ENCODE peak calls at places on chromosome 2, in five cellular contexts. One of them, this sample, is unnamed.

GRCh38 chr2:236081171-236081570 is 87.0 kb downstream of the GBX2 start:
- DNase-seq in thoracic aorta: no peak
- DNase-seq in body of pancreas: no peak
- DNase-seq in activated CD8-positive, alpha-beta T cell treated with anti-CD3 and anti-CD28 coated beads for 36 hours: no peak
- DNase-seq in progenitor cell of endocrine pancreas: no peak
- DNase-seq in this sample: no peak

GRCh38 chr2:234981197-234982095 is 29.6 kb downstream of the SH3BP4 start:
- DNase-seq in thoracic aorta: peak
- DNase-seq in body of pancreas: peak
- DNase-seq in activated CD8-positive, alpha-beta T cell treated with anti-CD3 and anti-CD28 coated beads for 36 hours: no peak
- DNase-seq in progenitor cell of endocrine pancreas: peak
- DNase-seq in this sample: peak

GRCh38 chr2:237355726-237356125 is 58.2 kb downstream of the COL6A3 start:
- DNase-seq in thoracic aorta: no peak
- DNase-seq in body of pancreas: no peak
- DNase-seq in activated CD8-positive, alpha-beta T cell treated with anti-CD3 and anti-CD28 coated beads for 36 hours: no peak
- DNase-seq in progenitor cell of endocrine pancreas: no peak
- DNase-seq in this sample: no peak

GRCh38 chr2:13581471-13581870 is 864.7 kb downstream of the TRIB2 start:
- DNase-seq in thoracic aorta: no peak
- DNase-seq in body of pancreas: no peak
- DNase-seq in activated CD8-positive, alpha-beta T cell treated with anti-CD3 and anti-CD28 coated beads for 36 hours: no peak
- DNase-seq in progenitor cell of endocrine pancreas: no peak
- DNase-seq in this sample: peak

GRCh38 chr2:218074031-218074430 is 5.0 kb downstream of the RUFY4 start:
- DNase-seq in thoracic aorta: no peak
- DNase-seq in body of pancreas: peak
- DNase-seq in activated CD8-positive, alpha-beta T cell treated with anti-CD3 and anti-CD28 coated beads for 36 hours: peak
- DNase-seq in progenitor cell of endocrine pancreas: no peak
- DNase-seq in this sample: peak

GRCh38 chr2:18154259-18154658 is 275.8 kb downstream of the KCNS3 start:
- DNase-seq in thoracic aorta: no peak
- DNase-seq in body of pancreas: no peak
- DNase-seq in activated CD8-positive, alpha-beta T cell treated with anti-CD3 and anti-CD28 coated beads for 36 hours: no peak
- DNase-seq in progenitor cell of endocrine pancreas: no peak
- DNase-seq in this sample: no peak

GRCh38 chr2:152221870-152222269 is 46.3 kb upstream of the STAM2 start:
- DNase-seq in thoracic aorta: no peak
- DNase-seq in body of pancreas: no peak
- DNase-seq in activated CD8-positive, alpha-beta T cell treated with anti-CD3 and anti-CD28 coated beads for 36 hours: no peak
- DNase-seq in progenitor cell of endocrine pancreas: no peak
- DNase-seq in this sample: no peak

GRCh38 chr2:40556298-40556697 is 104.4 kb upstream of the SLC8A1 start:
- DNase-seq in thoracic aorta: no peak
- DNase-seq in body of pancreas: no peak
- DNase-seq in activated CD8-positive, alpha-beta T cell treated with anti-CD3 and anti-CD28 coated beads for 36 hours: no peak
- DNase-seq in progenitor cell of endocrine pancreas: no peak
- DNase-seq in this sample: no peak

GRCh38 chr2:26727641-26728561 is 35.4 kb downstream of the KCNK3 start:
- DNase-seq in thoracic aorta: no peak
- DNase-seq in body of pancreas: no peak
- DNase-seq in activated CD8-positive, alpha-beta T cell treated with anti-CD3 and anti-CD28 coated beads for 36 hours: peak
- DNase-seq in progenitor cell of endocrine pancreas: no peak
- DNase-seq in this sample: no peak

GRCh38 chr2:142220901-142221300 is 90.1 kb upstream of the LRP1B start:
- DNase-seq in thoracic aorta: no peak
- DNase-seq in body of pancreas: no peak
- DNase-seq in activated CD8-positive, alpha-beta T cell treated with anti-CD3 and anti-CD28 coated beads for 36 hours: no peak
- DNase-seq in progenitor cell of endocrine pancreas: no peak
- DNase-seq in this sample: no peak

GRCh38 chr2:219570194-219570923 is 980 bp downstream of the OBSL1 start:
- DNase-seq in thoracic aorta: no peak
- DNase-seq in body of pancreas: peak
- DNase-seq in activated CD8-positive, alpha-beta T cell treated with anti-CD3 and anti-CD28 coated beads for 36 hours: no peak
- DNase-seq in progenitor cell of endocrine pancreas: no peak
- DNase-seq in this sample: no peak

GRCh38 chr2:208369091-208369490 is 37.5 kb upstream of the PTH2R start:
- DNase-seq in thoracic aorta: no peak
- DNase-seq in body of pancreas: no peak
- DNase-seq in activated CD8-positive, alpha-beta T cell treated with anti-CD3 and anti-CD28 coated beads for 36 hours: no peak
- DNase-seq in progenitor cell of endocrine pancreas: no peak
- DNase-seq in this sample: no peak

GRCh38 chr2:168438553-168438952 is 17.5 kb upstream of the CERS6 start:
- DNase-seq in thoracic aorta: no peak
- DNase-seq in body of pancreas: no peak
- DNase-seq in activated CD8-positive, alpha-beta T cell treated with anti-CD3 and anti-CD28 coated beads for 36 hours: no peak
- DNase-seq in progenitor cell of endocrine pancreas: no peak
- DNase-seq in this sample: no peak

GRCh38 chr2:143802871-143803650 is 673.8 kb downstream of the ARHGAP15 start:
- DNase-seq in thoracic aorta: no peak
- DNase-seq in body of pancreas: no peak
- DNase-seq in activated CD8-positive, alpha-beta T cell treated with anti-CD3 and anti-CD28 coated beads for 36 hours: peak
- DNase-seq in progenitor cell of endocrine pancreas: no peak
- DNase-seq in this sample: no peak

GRCh38 chr2:224004105-224004715 is 34.9 kb downstream of the SERPINE2 start:
- DNase-seq in thoracic aorta: no peak
- DNase-seq in body of pancreas: peak
- DNase-seq in activated CD8-positive, alpha-beta T cell treated with anti-CD3 and anti-CD28 coated beads for 36 hours: no peak
- DNase-seq in progenitor cell of endocrine pancreas: no peak
- DNase-seq in this sample: no peak

GRCh38 chr2:28160986-28161425 is 231.7 kb upstream of the FOSL2 start:
- DNase-seq in thoracic aorta: no peak
- DNase-seq in body of pancreas: no peak
- DNase-seq in activated CD8-positive, alpha-beta T cell treated with anti-CD3 and anti-CD28 coated beads for 36 hours: no peak
- DNase-seq in progenitor cell of endocrine pancreas: no peak
- DNase-seq in this sample: no peak

GRCh38 chr2:231189571-231190495 is 8.6 kb upstream of the ARMC9 start:
- DNase-seq in thoracic aorta: peak
- DNase-seq in body of pancreas: no peak
- DNase-seq in activated CD8-positive, alpha-beta T cell treated with anti-CD3 and anti-CD28 coated beads for 36 hours: no peak
- DNase-seq in progenitor cell of endocrine pancreas: no peak
- DNase-seq in this sample: no peak

GRCh38 chr2:175057078-175057685 is 52.0 kb upstream of the CHN1 start:
- DNase-seq in thoracic aorta: no peak
- DNase-seq in body of pancreas: no peak
- DNase-seq in activated CD8-positive, alpha-beta T cell treated with anti-CD3 and anti-CD28 coated beads for 36 hours: no peak
- DNase-seq in progenitor cell of endocrine pancreas: no peak
- DNase-seq in this sample: no peak

GRCh38 chr2:207825033-207825957 is 55.6 kb upstream of the FZD5 start:
- DNase-seq in thoracic aorta: no peak
- DNase-seq in body of pancreas: no peak
- DNase-seq in activated CD8-positive, alpha-beta T cell treated with anti-CD3 and anti-CD28 coated beads for 36 hours: no peak
- DNase-seq in progenitor cell of endocrine pancreas: no peak
- DNase-seq in this sample: no peak

GRCh38 chr2:240523451-240524281 is 34.1 kb downstream of the ANKMY1 start:
- DNase-seq in thoracic aorta: no peak
- DNase-seq in body of pancreas: no peak
- DNase-seq in activated CD8-positive, alpha-beta T cell treated with anti-CD3 and anti-CD28 coated beads for 36 hours: no peak
- DNase-seq in progenitor cell of endocrine pancreas: no peak
- DNase-seq in this sample: no peak

GRCh38 chr2:74724496-74724895 is 70.4 kb downstream of the SEMA4F start:
- DNase-seq in thoracic aorta: no peak
- DNase-seq in body of pancreas: no peak
- DNase-seq in activated CD8-positive, alpha-beta T cell treated with anti-CD3 and anti-CD28 coated beads for 36 hours: no peak
- DNase-seq in progenitor cell of endocrine pancreas: no peak
- DNase-seq in this sample: no peak

GRCh38 chr2:38875227-38875575 is 533 bp downstream of the DHX57 start:
- DNase-seq in thoracic aorta: no peak
- DNase-seq in body of pancreas: no peak
- DNase-seq in activated CD8-positive, alpha-beta T cell treated with anti-CD3 and anti-CD28 coated beads for 36 hours: no peak
- DNase-seq in progenitor cell of endocrine pancreas: no peak
- DNase-seq in this sample: no peak

GRCh38 chr2:9214866-9215265 is 8.3 kb downstream of the ASAP2 start:
- DNase-seq in thoracic aorta: no peak
- DNase-seq in body of pancreas: no peak
- DNase-seq in activated CD8-positive, alpha-beta T cell treated with anti-CD3 and anti-CD28 coated beads for 36 hours: no peak
- DNase-seq in progenitor cell of endocrine pancreas: no peak
- DNase-seq in this sample: no peak

GRCh38 chr2:239276813-239277193 is 124.0 kb downstream of the HDAC4 start:
- DNase-seq in thoracic aorta: no peak
- DNase-seq in body of pancreas: no peak
- DNase-seq in activated CD8-positive, alpha-beta T cell treated with anti-CD3 and anti-CD28 coated beads for 36 hours: peak
- DNase-seq in progenitor cell of endocrine pancreas: no peak
- DNase-seq in this sample: no peak
- TF ChIP-seq CTCF in thoracic aorta: no peak
- TF ChIP-seq CTCF in body of pancreas: no peak
- TF ChIP-seq CTCF in activated CD8-positive, alpha-beta T cell treated with anti-CD3 and anti-CD28 coated beads for 36 hours: no peak
- TF ChIP-seq CTCF in progenitor cell of endocrine pancreas: peak
- TF ChIP-seq CTCF in this sample: peak

GRCh38 chr2:188784269-188784762 is 189.9 kb upstream of the COL3A1 start:
- DNase-seq in thoracic aorta: no peak
- DNase-seq in body of pancreas: no peak
- DNase-seq in activated CD8-positive, alpha-beta T cell treated with anti-CD3 and anti-CD28 coated beads for 36 hours: no peak
- DNase-seq in progenitor cell of endocrine pancreas: no peak
- DNase-seq in this sample: no peak
- TF ChIP-seq CTCF in thoracic aorta: peak
- TF ChIP-seq CTCF in body of pancreas: no peak
- TF ChIP-seq CTCF in activated CD8-positive, alpha-beta T cell treated with anti-CD3 and anti-CD28 coated beads for 36 hours: no peak
- TF ChIP-seq CTCF in progenitor cell of endocrine pancreas: peak
- TF ChIP-seq CTCF in this sample: peak

GRCh38 chr2:127360242-127360641 is 27.5 kb downstream of the MAP3K2 start:
- DNase-seq in thoracic aorta: no peak
- DNase-seq in body of pancreas: no peak
- DNase-seq in activated CD8-positive, alpha-beta T cell treated with anti-CD3 and anti-CD28 coated beads for 36 hours: no peak
- DNase-seq in progenitor cell of endocrine pancreas: no peak
- DNase-seq in this sample: no peak
- TF ChIP-seq CTCF in thoracic aorta: no peak
- TF ChIP-seq CTCF in body of pancreas: no peak
- TF ChIP-seq CTCF in activated CD8-positive, alpha-beta T cell treated with anti-CD3 and anti-CD28 coated beads for 36 hours: no peak
- TF ChIP-seq CTCF in progenitor cell of endocrine pancreas: no peak
- TF ChIP-seq CTCF in this sample: no peak

GRCh38 chr2:67851946-67852345 is 210.9 kb downstream of the C1D start:
- DNase-seq in thoracic aorta: no peak
- DNase-seq in body of pancreas: no peak
- DNase-seq in activated CD8-positive, alpha-beta T cell treated with anti-CD3 and anti-CD28 coated beads for 36 hours: no peak
- DNase-seq in progenitor cell of endocrine pancreas: no peak
- DNase-seq in this sample: no peak

GRCh38 chr2:67857836-67858235 is 205.0 kb downstream of the C1D start:
- DNase-seq in thoracic aorta: no peak
- DNase-seq in body of pancreas: no peak
- DNase-seq in activated CD8-positive, alpha-beta T cell treated with anti-CD3 and anti-CD28 coated beads for 36 hours: no peak
- DNase-seq in progenitor cell of endocrine pancreas: no peak
- DNase-seq in this sample: no peak

GRCh38 chr2:67856866-67857265 is 205.9 kb downstream of the C1D start:
- DNase-seq in thoracic aorta: no peak
- DNase-seq in body of pancreas: no peak
- DNase-seq in activated CD8-positive, alpha-beta T cell treated with anti-CD3 and anti-CD28 coated beads for 36 hours: no peak
- DNase-seq in progenitor cell of endocrine pancreas: no peak
- DNase-seq in this sample: no peak

GRCh38 chr2:67854103-67854502 is 208.7 kb downstream of the C1D start:
- DNase-seq in thoracic aorta: no peak
- DNase-seq in body of pancreas: no peak
- DNase-seq in activated CD8-positive, alpha-beta T cell treated with anti-CD3 and anti-CD28 coated beads for 36 hours: no peak
- DNase-seq in progenitor cell of endocrine pancreas: no peak
- DNase-seq in this sample: no peak

GRCh38 chr2:67854798-67855197 is 208.0 kb downstream of the C1D start:
- DNase-seq in thoracic aorta: no peak
- DNase-seq in body of pancreas: no peak
- DNase-seq in activated CD8-positive, alpha-beta T cell treated with anti-CD3 and anti-CD28 coated beads for 36 hours: peak
- DNase-seq in progenitor cell of endocrine pancreas: no peak
- DNase-seq in this sample: no peak
- TF ChIP-seq CTCF in thoracic aorta: no peak
- TF ChIP-seq CTCF in body of pancreas: no peak
- TF ChIP-seq CTCF in activated CD8-positive, alpha-beta T cell treated with anti-CD3 and anti-CD28 coated beads for 36 hours: no peak
- TF ChIP-seq CTCF in progenitor cell of endocrine pancreas: no peak
- TF ChIP-seq CTCF in this sample: no peak

DNA sequence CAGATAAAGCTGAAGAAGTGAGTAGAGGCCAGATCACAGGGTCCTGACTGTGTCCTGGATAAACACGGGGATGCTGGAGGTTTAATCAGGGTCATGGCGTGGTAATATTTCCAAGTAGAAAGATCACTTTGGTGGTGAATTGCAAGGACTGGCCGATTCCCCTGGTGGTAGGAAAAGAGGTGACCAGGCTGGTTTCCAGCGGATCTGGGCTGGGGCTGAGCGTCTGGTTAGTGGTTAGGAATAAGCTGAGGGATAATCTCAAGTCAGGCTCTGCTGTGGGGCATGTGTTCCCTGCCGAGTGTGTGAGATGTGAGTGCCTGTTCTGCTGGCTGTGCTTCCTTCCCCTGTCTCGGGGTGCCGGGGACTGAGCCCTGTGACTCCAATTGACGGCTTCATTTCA is 484.0 kb downstream of the TSN start:
- DNase-seq in thoracic aorta: no peak
- DNase-seq in body of pancreas: no peak
- DNase-seq in activated CD8-positive, alpha-beta T cell treated with anti-CD3 and anti-CD28 coated beads for 36 hours: no peak
- DNase-seq in progenitor cell of endocrine pancreas: no peak
- DNase-seq in this sample: no peak
- TF ChIP-seq CTCF in thoracic aorta: no peak
- TF ChIP-seq CTCF in body of pancreas: no peak
- TF ChIP-seq CTCF in activated CD8-positive, alpha-beta T cell treated with anti-CD3 and anti-CD28 coated beads for 36 hours: no peak
- TF ChIP-seq CTCF in progenitor cell of endocrine pancreas: peak
- TF ChIP-seq CTCF in this sample: no peak

GRCh38 chr2:191574232-191574631 is 103.7 kb upstream of the NABP1 start:
- DNase-seq in thoracic aorta: no peak
- DNase-seq in body of pancreas: no peak
- DNase-seq in activated CD8-positive, alpha-beta T cell treated with anti-CD3 and anti-CD28 coated beads for 36 hours: no peak
- DNase-seq in progenitor cell of endocrine pancreas: no peak
- DNase-seq in this sample: no peak

GRCh38 chr2:191571163-191571769 is 106.7 kb upstream of the NABP1 start:
- DNase-seq in thoracic aorta: no peak
- DNase-seq in body of pancreas: no peak
- DNase-seq in activated CD8-positive, alpha-beta T cell treated with anti-CD3 and anti-CD28 coated beads for 36 hours: peak
- DNase-seq in progenitor cell of endocrine pancreas: no peak
- DNase-seq in this sample: no peak

GRCh38 chr2:191573216-191573615 is 104.7 kb upstream of the NABP1 start:
- DNase-seq in thoracic aorta: no peak
- DNase-seq in body of pancreas: no peak
- DNase-seq in activated CD8-positive, alpha-beta T cell treated with anti-CD3 and anti-CD28 coated beads for 36 hours: no peak
- DNase-seq in progenitor cell of endocrine pancreas: no peak
- DNase-seq in this sample: no peak

GRCh38 chr2:191569025-191569424 is 108.9 kb upstream of the NABP1 start:
- DNase-seq in thoracic aorta: no peak
- DNase-seq in body of pancreas: no peak
- DNase-seq in activated CD8-positive, alpha-beta T cell treated with anti-CD3 and anti-CD28 coated beads for 36 hours: no peak
- DNase-seq in progenitor cell of endocrine pancreas: no peak
- DNase-seq in this sample: no peak

DNA sequence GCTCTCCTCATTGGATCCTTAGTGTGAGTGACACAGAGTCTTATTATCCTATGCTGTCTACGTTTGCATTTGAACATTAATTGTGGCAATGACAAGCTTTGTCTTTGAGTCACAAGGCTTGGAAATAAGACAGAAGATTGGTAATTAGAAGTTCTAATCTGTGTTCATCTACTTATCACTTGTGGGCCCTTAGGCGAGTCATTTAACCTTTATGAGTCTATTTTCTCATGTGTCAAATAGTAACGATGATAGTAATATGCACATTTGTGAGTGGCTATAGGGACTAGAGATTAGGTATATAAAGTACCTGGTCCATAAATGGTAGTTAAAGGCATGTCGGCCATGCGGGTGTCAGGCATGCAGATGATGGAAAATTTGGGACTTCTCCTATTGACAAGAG is 105.6 kb upstream of the NABP1 start:
- DNase-seq in thoracic aorta: no peak
- DNase-seq in body of pancreas: no peak
- DNase-seq in activated CD8-positive, alpha-beta T cell treated with anti-CD3 and anti-CD28 coated beads for 36 hours: no peak
- DNase-seq in progenitor cell of endocrine pancreas: no peak
- DNase-seq in this sample: no peak
- TF ChIP-seq CTCF in thoracic aorta: no peak
- TF ChIP-seq CTCF in body of pancreas: no peak
- TF ChIP-seq CTCF in activated CD8-positive, alpha-beta T cell treated with anti-CD3 and anti-CD28 coated beads for 36 hours: no peak
- TF ChIP-seq CTCF in progenitor cell of endocrine pancreas: no peak
- TF ChIP-seq CTCF in this sample: no peak